ENCODE peak calls at places on chromosomes 3 and 15, in six cellular contexts. A is Panc1; Z is Right ventricle myocardium superior; V is CD8-positive, alpha-beta T cell; Y is esophagus mucosa; L is PC-3. C is an unnamed sample.
A peak's percentile ranks its signal among the peaks of the same experiment; 100 is the strongest.

GRCh38 chr3:186225603-186226002 is 116.7 kb upstream of the ETV5 start:
- ATAC-seq in A (no peak), Z (no peak), V (no peak), Y (no peak), L (no peak), C (peak; percentile 75)

GRCh38 chr3:140441006-140441405 is 236.9 kb upstream of the TRIM42 start:
- ATAC-seq in A (no peak), Z (no peak), V (no peak), Y (no peak), L (no peak), C (no peak)

GRCh38 chr15:27582741-27583400 is 516.2 kb downstream of the OCA2 start:
- ATAC-seq in A (no peak), Z (no peak), V (no peak), Y (no peak), L (no peak), C (no peak)

GRCh38 chr3:188319569-188319968 is 165.6 kb downstream of the LPP start:
- ATAC-seq in A (no peak), Z (no peak), V (no peak), Y (no peak), L (peak; percentile 42), C (no peak)

GRCh38 chr3:65671004-65671403 is 367.7 kb downstream of the MAGI1 start:
- ATAC-seq in A (no peak), Z (no peak), V (no peak), Y (peak; percentile 52), L (no peak), C (no peak)

GRCh38 chr3:119206611-119207511 is 33.5 kb downstream of the UPK1B start:
- ATAC-seq in A (peak; percentile 79), Z (peak; percentile 79), V (no peak), Y (peak; percentile 91), L (peak; percentile 80), C (no peak)

GRCh38 chr15:78212008-78212407 is 22.4 kb downstream of the ACSBG1 start:
- ATAC-seq in A (no peak), Z (no peak), V (no peak), Y (no peak), L (no peak), C (no peak)

GRCh38 chr3:98690876-98691275 is 72.3 kb upstream of the ST3GAL6 start:
- ATAC-seq in A (no peak), Z (no peak), V (no peak), Y (no peak), L (peak; percentile 54), C (no peak)

GRCh38 chr15:98005659-98006058 is 45.2 kb downstream of the ARRDC4 start:
- ATAC-seq in A (no peak), Z (no peak), V (no peak), Y (no peak), L (no peak), C (no peak)

GRCh38 chr3:192957441-192957951 is 39.8 kb upstream of the MB21D2 start:
- ATAC-seq in A (peak; percentile 63), Z (peak; percentile 98), V (no peak), Y (peak; percentile 96), L (peak; percentile 92), C (no peak)

GRCh38 chr15:58924326-58924725 is 9.2 kb downstream of the SLTM start:
- ATAC-seq in A (no peak), Z (no peak), V (no peak), Y (no peak), L (no peak), C (no peak)

GRCh38 chr3:146557745-146558144 is 13.3 kb upstream of the PLSCR1 start:
- ATAC-seq in A (no peak), Z (no peak), V (no peak), Y (no peak), L (no peak), C (no peak)